ENCODE peak calls at places on chromosomes 11 and 22, in ten cellular contexts. K, M, V, Q, T, W, C, J, S and R are unnamed samples.

GRCh38 chr11:20038969-20039368 is 121.3 kb downstream of the DBX1 start:
- DNase-seq in J (no peak), Q (no peak), C (no peak), M (no peak), K (no peak), W (no peak), T (no peak), V (no peak), S (no peak), R (no peak)

GRCh38 chr11:10459029-10459970 is 4.2 kb downstream of the AMPD3 start:
- DNase-seq in K (no peak), V (no peak), C (no peak), M (peak), T (peak), W (no peak), J (no peak), Q (no peak), S (no peak), R (peak)

GRCh38 chr11:73226297-73227006 is 8.4 kb downstream of the P2RY2 start:
- DNase-seq in T (no peak), S (no peak), Q (no peak), V (no peak), M (no peak), W (no peak), J (no peak), K (peak), C (no peak), R (no peak)

GRCh38 chr11:114296190-114296978 is at the start of gene NNMT:
- DNase-seq in V (no peak), J (no peak), Q (peak), T (peak), W (no peak), S (no peak), M (no peak), K (no peak), C (peak), R (no peak)

GRCh38 chr22:27676545-27677188 is 124.9 kb downstream of the MN1 start:
- DNase-seq in V (no peak), M (no peak), W (no peak), Q (no peak), J (no peak), K (no peak), S (no peak), T (no peak), C (no peak), R (no peak)

GRCh38 chr11:57426439-57426753 is 525 bp downstream of the SLC43A3 start:
- DNase-seq in Q (no peak), S (no peak), T (no peak), V (no peak), K (no peak), W (no peak), M (peak), J (no peak), C (no peak), R (peak)

GRCh38 chr11:69241075-69241740 is 52.7 kb upstream of the MYEOV start:
- DNase-seq in W (no peak), C (no peak), S (no peak), V (no peak), K (no peak), Q (no peak), M (no peak), T (no peak), J (no peak), R (no peak)

GRCh38 chr11:44324787-44325525 is 15.0 kb upstream of the ALX4 start:
- DNase-seq in Q (no peak), M (no peak), J (peak), W (no peak), S (no peak), V (no peak), T (no peak), C (no peak), K (no peak), R (no peak)

GRCh38 chr22:25777870-25778269 is 35.9 kb downstream of the MYO18B start:
- DNase-seq in M (peak), Q (no peak), W (peak), S (peak), T (peak), J (no peak), K (peak), V (no peak), C (peak), R (no peak)

GRCh38 chr11:118621071-118621815 is 13.8 kb downstream of the PHLDB1 start:
- DNase-seq in J (peak), T (peak), M (no peak), V (peak), Q (peak), S (peak), W (peak), K (peak), C (peak), R (peak)

GRCh38 chr22:40519948-40520331 is 116.6 kb downstream of the MRTFA start:
- DNase-seq in V (no peak), J (no peak), Q (no peak), S (no peak), K (no peak), M (no peak), W (no peak), C (no peak), T (no peak), R (no peak)

GRCh38 chr11:92125316-92125715 is 99.3 kb upstream of the FAT3 start:
- DNase-seq in M (no peak), V (no peak), W (no peak), T (no peak), C (no peak), S (no peak), K (no peak), Q (no peak), J (no peak), R (no peak)

GRCh38 chr11:73194593-73194992 is 23.5 kb upstream of the P2RY2 start:
- DNase-seq in K (no peak), Q (no peak), T (no peak), M (no peak), W (no peak), C (no peak), S (no peak), V (no peak), J (no peak), R (no peak)

GRCh38 chr11:61910473-61911123 is 6.8 kb downstream of the RAB3IL1 start:
- DNase-seq in K (no peak), S (no peak), V (no peak), M (no peak), W (no peak), J (no peak), Q (no peak), T (no peak), C (no peak), R (no peak)

GRCh38 chr11:28738549-28738948 is 630.4 kb downstream of the METTL15 start:
- DNase-seq in V (no peak), Q (no peak), J (no peak), T (no peak), M (no peak), K (no peak), C (no peak), W (no peak), S (no peak), R (no peak)

GRCh38 chr11:68867067-68867466 is 25.4 kb upstream of the CPT1A start:
- DNase-seq in T (no peak), V (no peak), S (no peak), K (no peak), C (no peak), J (no peak), W (no peak), M (no peak), Q (no peak), R (no peak)

GRCh38 chr22:26685601-26686000 is 28.2 kb downstream of the MIAT start:
- DNase-seq in C (no peak), T (no peak), V (no peak), Q (no peak), S (no peak), J (no peak), W (no peak), K (no peak), M (no peak), R (no peak)

GRCh38 chr11:61507962-61508824 is at the start of gene LRRC10B:
- DNase-seq in J (peak), T (no peak), V (no peak), W (peak), M (peak), Q (no peak), S (peak), C (no peak), K (peak), R (peak)

GRCh38 chr22:17907731-17908051 is 116.7 kb downstream of the MICAL3 start:
- DNase-seq in W (no peak), C (no peak), V (no peak), Q (no peak), M (no peak), K (no peak), J (no peak), T (no peak), S (no peak), R (no peak)

GRCh38 chr11:132050577-132051180 is 680.3 kb downstream of the NTM start:
- DNase-seq in J (no peak), M (no peak), V (no peak), T (no peak), Q (no peak), S (no peak), W (no peak), K (no peak), C (no peak), R (no peak)

GRCh38 chr11:2109541-2110019 is 29.6 kb downstream of the IGF2 start:
- DNase-seq in Q (peak), C (peak), S (peak), W (no peak), V (no peak), J (no peak), T (peak), K (no peak), M (no peak), R (no peak)